ENCODE peak calls at places on chromosomes 3 and 15, in four cellular contexts. One of them, this sample, is unnamed.

GRCh38 chr3:45647148-45647619 is 42.0 kb upstream of the SACM1L start:
- DNase-seq in endothelial cell: no peak
- DNase-seq in activated T-cell treated with anti-CD3 and anti-CD28 coated beads, Interleukin-2, amount 50 U/mL, for 72 hours: no peak
- DNase-seq in stimulated activated CD8-positive, alpha-beta memory T cell treated with anti-CD3 and anti-CD28 coated beads, Interleukin-7, amount 100 ng/mL, for 24 hours: no peak
- DNase-seq in this sample: no peak

GRCh38 chr3:58647661-58648141 is 18.9 kb downstream of the FAM3D start:
- DNase-seq in endothelial cell: no peak
- DNase-seq in activated T-cell treated with anti-CD3 and anti-CD28 coated beads, Interleukin-2, amount 50 U/mL, for 72 hours: no peak
- DNase-seq in stimulated activated CD8-positive, alpha-beta memory T cell treated with anti-CD3 and anti-CD28 coated beads, Interleukin-7, amount 100 ng/mL, for 24 hours: no peak
- DNase-seq in this sample: no peak

GRCh38 chr3:62151591-62151990 is 221.8 kb downstream of the FEZF2 start:
- DNase-seq in endothelial cell: no peak
- DNase-seq in activated T-cell treated with anti-CD3 and anti-CD28 coated beads, Interleukin-2, amount 50 U/mL, for 72 hours: no peak
- DNase-seq in stimulated activated CD8-positive, alpha-beta memory T cell treated with anti-CD3 and anti-CD28 coated beads, Interleukin-7, amount 100 ng/mL, for 24 hours: no peak
- DNase-seq in this sample: no peak

GRCh38 chr3:99131876-99132275 is 230.4 kb upstream of the DCBLD2 start:
- DNase-seq in endothelial cell: no peak
- DNase-seq in activated T-cell treated with anti-CD3 and anti-CD28 coated beads, Interleukin-2, amount 50 U/mL, for 72 hours: no peak
- DNase-seq in stimulated activated CD8-positive, alpha-beta memory T cell treated with anti-CD3 and anti-CD28 coated beads, Interleukin-7, amount 100 ng/mL, for 24 hours: no peak
- DNase-seq in this sample: no peak

GRCh38 chr15:65869954-65870871 is 922 bp downstream of the RAB11A start:
- DNase-seq in endothelial cell: peak; percentile 54
- DNase-seq in activated T-cell treated with anti-CD3 and anti-CD28 coated beads, Interleukin-2, amount 50 U/mL, for 72 hours: peak; percentile 33
- DNase-seq in stimulated activated CD8-positive, alpha-beta memory T cell treated with anti-CD3 and anti-CD28 coated beads, Interleukin-7, amount 100 ng/mL, for 24 hours: no peak
- DNase-seq in this sample: no peak

GRCh38 chr3:189944285-189945145 is 176.2 kb downstream of the P3H2 start:
- DNase-seq in endothelial cell: no peak
- DNase-seq in activated T-cell treated with anti-CD3 and anti-CD28 coated beads, Interleukin-2, amount 50 U/mL, for 72 hours: no peak
- DNase-seq in stimulated activated CD8-positive, alpha-beta memory T cell treated with anti-CD3 and anti-CD28 coated beads, Interleukin-7, amount 100 ng/mL, for 24 hours: no peak
- DNase-seq in this sample: no peak

GRCh38 chr3:119834754-119835365 is 53.0 kb downstream of the NR1I2 start:
- DNase-seq in endothelial cell: no peak
- DNase-seq in activated T-cell treated with anti-CD3 and anti-CD28 coated beads, Interleukin-2, amount 50 U/mL, for 72 hours: no peak
- DNase-seq in stimulated activated CD8-positive, alpha-beta memory T cell treated with anti-CD3 and anti-CD28 coated beads, Interleukin-7, amount 100 ng/mL, for 24 hours: no peak
- DNase-seq in this sample: no peak

GRCh38 chr15:70479785-70480184 is 283.6 kb downstream of the UACA start:
- DNase-seq in endothelial cell: no peak
- DNase-seq in activated T-cell treated with anti-CD3 and anti-CD28 coated beads, Interleukin-2, amount 50 U/mL, for 72 hours: no peak
- DNase-seq in stimulated activated CD8-positive, alpha-beta memory T cell treated with anti-CD3 and anti-CD28 coated beads, Interleukin-7, amount 100 ng/mL, for 24 hours: no peak
- DNase-seq in this sample: no peak

GRCh38 chr3:105062853-105063252 is 303.9 kb upstream of the ALCAM start:
- DNase-seq in endothelial cell: no peak
- DNase-seq in activated T-cell treated with anti-CD3 and anti-CD28 coated beads, Interleukin-2, amount 50 U/mL, for 72 hours: no peak
- DNase-seq in stimulated activated CD8-positive, alpha-beta memory T cell treated with anti-CD3 and anti-CD28 coated beads, Interleukin-7, amount 100 ng/mL, for 24 hours: no peak
- DNase-seq in this sample: no peak

GRCh38 chr3:52532517-52532837 is 1.2 kb downstream of the NT5DC2 start:
- DNase-seq in endothelial cell: peak; percentile 18
- DNase-seq in activated T-cell treated with anti-CD3 and anti-CD28 coated beads, Interleukin-2, amount 50 U/mL, for 72 hours: peak; percentile 44
- DNase-seq in stimulated activated CD8-positive, alpha-beta memory T cell treated with anti-CD3 and anti-CD28 coated beads, Interleukin-7, amount 100 ng/mL, for 24 hours: no peak
- DNase-seq in this sample: no peak

GRCh38 chr3:126180477-126181397 is at the start of gene ALDH1L1:
- DNase-seq in endothelial cell: peak; percentile 33
- DNase-seq in activated T-cell treated with anti-CD3 and anti-CD28 coated beads, Interleukin-2, amount 50 U/mL, for 72 hours: no peak
- DNase-seq in stimulated activated CD8-positive, alpha-beta memory T cell treated with anti-CD3 and anti-CD28 coated beads, Interleukin-7, amount 100 ng/mL, for 24 hours: no peak
- DNase-seq in this sample: no peak

GRCh38 chr3:52136513-52136912 is 17.7 kb downstream of the POC1A start:
- DNase-seq in endothelial cell: no peak
- DNase-seq in activated T-cell treated with anti-CD3 and anti-CD28 coated beads, Interleukin-2, amount 50 U/mL, for 72 hours: no peak
- DNase-seq in stimulated activated CD8-positive, alpha-beta memory T cell treated with anti-CD3 and anti-CD28 coated beads, Interleukin-7, amount 100 ng/mL, for 24 hours: no peak
- DNase-seq in this sample: no peak

This sample was measured in stimulated activated CD4-positive, alpha-beta T cell treated with anti-CD3 and anti-CD28 coated beads, Interleukin-15, amount 100 ng/mL, for 48 hours.